ENCODE peak calls at places on chromosomes 16 and 17, in nine cellular contexts. One of them, this sample, is unnamed. For H3K4me1, the result is how much of the 10 kb centered on the place peaks cover.

GRCh38 chr16:89375021-89375420 is 115.3 kb downstream of the ANKRD11 start:
- DNase-seq in PC-3: peak
- DNase-seq in neural progenitor cell: peak
- DNase-seq in SK-N-SH: no peak
- DNase-seq in MM.1S: no peak
- DNase-seq in HCT116: no peak
- DNase-seq in GM23248: no peak
- DNase-seq in hepatocyte: no peak
- DNase-seq in GM23338: no peak
- DNase-seq in this sample: peak

GRCh38 chr16:12548270-12548983 is 255.3 kb downstream of the CPPED1 start:
- DNase-seq in SK-N-SH: no peak
- DNase-seq in GM23338: no peak
- DNase-seq in HCT116: no peak
- DNase-seq in MM.1S: no peak
- DNase-seq in neural progenitor cell: no peak
- DNase-seq in PC-3: no peak
- DNase-seq in GM23248: no peak
- DNase-seq in hepatocyte: no peak
- DNase-seq in this sample: peak

GRCh38 chr16:9666834-9667480 is 515.3 kb downstream of the GRIN2A start:
- DNase-seq in neural progenitor cell: no peak
- DNase-seq in MM.1S: no peak
- DNase-seq in GM23338: no peak
- DNase-seq in hepatocyte: no peak
- DNase-seq in SK-N-SH: no peak
- DNase-seq in PC-3: no peak
- DNase-seq in HCT116: no peak
- DNase-seq in GM23248: no peak
- DNase-seq in this sample: no peak

GRCh38 chr16:67464565-67464964 is 16.4 kb downstream of the ATP6V0D1 start:
- DNase-seq in GM23248: no peak
- DNase-seq in PC-3: no peak
- DNase-seq in hepatocyte: no peak
- DNase-seq in GM23338: no peak
- DNase-seq in SK-N-SH: no peak
- DNase-seq in neural progenitor cell: no peak
- DNase-seq in MM.1S: no peak
- DNase-seq in HCT116: no peak
- DNase-seq in this sample: no peak

GRCh38 chr17:17990282-17990681 is 17.6 kb downstream of the DRC3 start:
- DNase-seq in HCT116: no peak
- DNase-seq in neural progenitor cell: no peak
- DNase-seq in SK-N-SH: no peak
- DNase-seq in GM23338: no peak
- DNase-seq in GM23248: peak
- DNase-seq in hepatocyte: no peak
- DNase-seq in PC-3: peak
- DNase-seq in MM.1S: no peak
- DNase-seq in this sample: no peak

GRCh38 chr16:49530396-49530795 is 156.8 kb downstream of the C16orf78 start:
- DNase-seq in HCT116: no peak
- DNase-seq in MM.1S: no peak
- DNase-seq in hepatocyte: no peak
- DNase-seq in PC-3: no peak
- DNase-seq in GM23338: no peak
- DNase-seq in GM23248: no peak
- DNase-seq in SK-N-SH: no peak
- DNase-seq in neural progenitor cell: no peak
- DNase-seq in this sample: peak

GRCh38 chr17:41697122-41697962 is 8.7 kb downstream of the EIF1 start:
- DNase-seq in neural progenitor cell: no peak
- DNase-seq in PC-3: no peak
- DNase-seq in SK-N-SH: no peak
- DNase-seq in MM.1S: peak
- DNase-seq in GM23338: no peak
- DNase-seq in HCT116: no peak
- DNase-seq in GM23248: peak
- DNase-seq in hepatocyte: peak
- DNase-seq in this sample: no peak

GRCh38 chr16:46687486-46687885 is 1.5 kb downstream of the VPS35 start:
- DNase-seq in GM23248: peak
- DNase-seq in hepatocyte: peak
- DNase-seq in HCT116: no peak
- DNase-seq in MM.1S: no peak
- DNase-seq in neural progenitor cell: no peak
- DNase-seq in SK-N-SH: no peak
- DNase-seq in PC-3: peak
- DNase-seq in GM23338: no peak
- DNase-seq in this sample: no peak

GRCh38 chr17:50626037-50626574 is 8.6 kb upstream of the ABCC3 start:
- DNase-seq in neural progenitor cell: peak
- DNase-seq in PC-3: peak
- DNase-seq in HCT116: peak
- DNase-seq in GM23248: peak
- DNase-seq in GM23338: peak
- DNase-seq in SK-N-SH: peak
- DNase-seq in MM.1S: peak
- DNase-seq in hepatocyte: peak
- DNase-seq in this sample: peak

GRCh38 chr17:77862890-77863813 is 95.4 kb upstream of the TNRC6C start:
- DNase-seq in hepatocyte: no peak
- DNase-seq in MM.1S: no peak
- DNase-seq in PC-3: peak
- DNase-seq in neural progenitor cell: no peak
- DNase-seq in GM23338: no peak
- DNase-seq in GM23248: no peak
- DNase-seq in HCT116: no peak
- DNase-seq in SK-N-SH: no peak
- DNase-seq in this sample: no peak
- H3K4me2 ChIP-seq in hepatocyte: no peak
- H3K4me2 ChIP-seq in MM.1S: peak
- H3K4me2 ChIP-seq in PC-3: no peak
- H3K4me2 ChIP-seq in neural progenitor cell: no peak
- H3K4me2 ChIP-seq in GM23338: no peak
- H3K4me2 ChIP-seq in GM23248: no peak
- H3K4me2 ChIP-seq in HCT116: no peak
- H3K4me2 ChIP-seq in SK-N-SH: no peak
- H3K4me2 ChIP-seq in this sample: no peak

DNA sequence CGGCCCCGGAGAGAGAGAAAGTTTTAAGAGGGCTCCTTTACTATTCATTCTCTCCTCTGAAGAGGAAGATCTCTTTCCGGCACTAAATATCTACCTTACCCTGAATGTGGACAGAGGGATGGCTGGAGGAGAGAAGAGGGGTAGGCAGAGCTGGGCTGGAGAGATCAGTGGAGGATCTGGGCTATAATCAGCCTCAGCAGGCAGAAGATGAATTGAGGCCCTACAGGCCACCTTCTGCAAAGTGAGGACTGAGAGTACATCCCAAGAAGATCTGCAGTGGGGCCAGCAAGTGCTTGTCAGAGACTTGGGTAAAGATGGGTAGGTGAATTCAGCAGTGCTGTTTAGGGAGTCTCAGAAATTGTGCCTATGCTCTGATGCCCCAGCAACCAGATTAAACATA is 6.5 kb upstream of the HOXB1 start:
- DNase-seq in MM.1S: no peak
- DNase-seq in SK-N-SH: no peak
- DNase-seq in hepatocyte: no peak
- DNase-seq in PC-3: no peak
- DNase-seq in neural progenitor cell: no peak
- DNase-seq in GM23338: no peak
- DNase-seq in GM23248: no peak
- DNase-seq in HCT116: no peak
- DNase-seq in this sample: no peak
- TF ChIP-seq EZH2phosphoT487 in MM.1S: no peak
- TF ChIP-seq EZH2phosphoT487 in SK-N-SH: no peak
- TF ChIP-seq EZH2phosphoT487 in hepatocyte: no peak
- TF ChIP-seq EZH2phosphoT487 in PC-3: no peak
- TF ChIP-seq EZH2phosphoT487 in neural progenitor cell: no peak
- TF ChIP-seq EZH2phosphoT487 in GM23338: no peak
- TF ChIP-seq EZH2phosphoT487 in GM23248: no peak
- TF ChIP-seq EZH2phosphoT487 in HCT116: no peak
- TF ChIP-seq EZH2phosphoT487 in this sample: no peak

GRCh38 chr16:57809276-57809793 is 7.0 kb upstream of the KIFC3 start:
- DNase-seq in MM.1S: no peak
- DNase-seq in hepatocyte: no peak
- DNase-seq in PC-3: no peak
- DNase-seq in GM23338: no peak
- DNase-seq in HCT116: no peak
- DNase-seq in neural progenitor cell: no peak
- DNase-seq in GM23248: no peak
- DNase-seq in SK-N-SH: no peak
- DNase-seq in this sample: no peak

GRCh38 chr16:57808589-57808988 is 6.3 kb upstream of the KIFC3 start:
- DNase-seq in HCT116: no peak
- DNase-seq in GM23338: no peak
- DNase-seq in PC-3: no peak
- DNase-seq in SK-N-SH: no peak
- DNase-seq in GM23248: no peak
- DNase-seq in neural progenitor cell: no peak
- DNase-seq in hepatocyte: no peak
- DNase-seq in MM.1S: no peak
- DNase-seq in this sample: no peak

GRCh38 chr16:57807968-57808528 is 5.8 kb upstream of the KIFC3 start:
- DNase-seq in SK-N-SH: peak
- DNase-seq in neural progenitor cell: peak
- DNase-seq in GM23248: peak
- DNase-seq in PC-3: peak
- DNase-seq in HCT116: peak
- DNase-seq in GM23338: peak
- DNase-seq in hepatocyte: peak
- DNase-seq in MM.1S: peak
- DNase-seq in this sample: peak

GRCh38 chr16:57809843-57810196 is 7.5 kb upstream of the KIFC3 start:
- DNase-seq in HCT116: no peak
- DNase-seq in PC-3: peak
- DNase-seq in GM23248: no peak
- DNase-seq in SK-N-SH: no peak
- DNase-seq in MM.1S: peak
- DNase-seq in GM23338: no peak
- DNase-seq in neural progenitor cell: no peak
- DNase-seq in hepatocyte: no peak
- DNase-seq in this sample: no peak

GRCh38 chr16:57810197-57811024 is 8.1 kb upstream of the KIFC3 start:
- DNase-seq in SK-N-SH: no peak
- DNase-seq in neural progenitor cell: peak
- DNase-seq in GM23338: peak
- DNase-seq in hepatocyte: peak
- DNase-seq in HCT116: peak
- DNase-seq in GM23248: peak
- DNase-seq in MM.1S: peak
- DNase-seq in PC-3: peak
- DNase-seq in this sample: no peak
- H3K4me1 ChIP-seq in SK-N-SH: under half
- H3K4me1 ChIP-seq in neural progenitor cell: under half
- H3K4me1 ChIP-seq in GM23338: under half
- H3K4me1 ChIP-seq in hepatocyte: under half
- H3K4me1 ChIP-seq in HCT116: half or more
- H3K4me1 ChIP-seq in GM23248: under half
- H3K4me1 ChIP-seq in MM.1S: under half
- H3K4me1 ChIP-seq in PC-3: half or more
- H3K4me1 ChIP-seq in this sample: under half

GRCh38 chr17:31802502-31802901 is 56.5 kb downstream of the COPRS start:
- DNase-seq in SK-N-SH: no peak
- DNase-seq in GM23248: no peak
- DNase-seq in neural progenitor cell: no peak
- DNase-seq in HCT116: peak
- DNase-seq in hepatocyte: no peak
- DNase-seq in PC-3: no peak
- DNase-seq in GM23338: no peak
- DNase-seq in MM.1S: no peak
- DNase-seq in this sample: peak
- H3K4me2 ChIP-seq in SK-N-SH: no peak
- H3K4me2 ChIP-seq in GM23248: no peak
- H3K4me2 ChIP-seq in neural progenitor cell: no peak
- H3K4me2 ChIP-seq in HCT116: no peak
- H3K4me2 ChIP-seq in hepatocyte: no peak
- H3K4me2 ChIP-seq in PC-3: no peak
- H3K4me2 ChIP-seq in GM23338: no peak
- H3K4me2 ChIP-seq in MM.1S: no peak
- H3K4me2 ChIP-seq in this sample: no peak

GRCh38 chr16:83354015-83354414 is 453.8 kb upstream of the HSBP1 start:
- DNase-seq in HCT116: no peak
- DNase-seq in GM23338: no peak
- DNase-seq in neural progenitor cell: no peak
- DNase-seq in MM.1S: no peak
- DNase-seq in SK-N-SH: no peak
- DNase-seq in GM23248: no peak
- DNase-seq in PC-3: no peak
- DNase-seq in hepatocyte: no peak
- DNase-seq in this sample: no peak

GRCh38 chr16:83350466-83350865 is 457.3 kb upstream of the HSBP1 start:
- DNase-seq in SK-N-SH: no peak
- DNase-seq in GM23248: no peak
- DNase-seq in hepatocyte: no peak
- DNase-seq in MM.1S: no peak
- DNase-seq in GM23338: no peak
- DNase-seq in neural progenitor cell: no peak
- DNase-seq in HCT116: no peak
- DNase-seq in PC-3: no peak
- DNase-seq in this sample: no peak

GRCh38 chr16:83353241-83353640 is 454.5 kb upstream of the HSBP1 start:
- DNase-seq in neural progenitor cell: no peak
- DNase-seq in GM23338: no peak
- DNase-seq in SK-N-SH: no peak
- DNase-seq in GM23248: no peak
- DNase-seq in MM.1S: no peak
- DNase-seq in PC-3: no peak
- DNase-seq in HCT116: no peak
- DNase-seq in hepatocyte: no peak
- DNase-seq in this sample: no peak

GRCh38 chr16:83348991-83349390 is 458.8 kb upstream of the HSBP1 start:
- DNase-seq in hepatocyte: no peak
- DNase-seq in SK-N-SH: no peak
- DNase-seq in HCT116: no peak
- DNase-seq in GM23338: no peak
- DNase-seq in PC-3: no peak
- DNase-seq in neural progenitor cell: no peak
- DNase-seq in MM.1S: no peak
- DNase-seq in GM23248: no peak
- DNase-seq in this sample: no peak

GRCh38 chr16:83351846-83352245 is 455.9 kb upstream of the HSBP1 start:
- DNase-seq in HCT116: no peak
- DNase-seq in PC-3: no peak
- DNase-seq in MM.1S: no peak
- DNase-seq in GM23248: peak
- DNase-seq in hepatocyte: no peak
- DNase-seq in SK-N-SH: no peak
- DNase-seq in neural progenitor cell: no peak
- DNase-seq in GM23338: no peak
- DNase-seq in this sample: no peak
- TF ChIP-seq EZH2phosphoT487 in HCT116: no peak
- TF ChIP-seq EZH2phosphoT487 in PC-3: no peak
- TF ChIP-seq EZH2phosphoT487 in MM.1S: no peak
- TF ChIP-seq EZH2phosphoT487 in GM23248: no peak
- TF ChIP-seq EZH2phosphoT487 in hepatocyte: no peak
- TF ChIP-seq EZH2phosphoT487 in SK-N-SH: no peak
- TF ChIP-seq EZH2phosphoT487 in neural progenitor cell: no peak
- TF ChIP-seq EZH2phosphoT487 in GM23338: no peak
- TF ChIP-seq EZH2phosphoT487 in this sample: no peak

This sample was measured in OCI-LY7.